ENCODE peak calls at places on chromosomes 16 and 17, in ten cellular contexts. Z is CD8-positive, alpha-beta T cell; F is dorsolateral prefrontal cortex; N is lung; Y is A673; O is body of pancreas; W is heart right ventricle; B is transverse colon; Q is IMR-90; R is PC-3. E is an unnamed sample.

GRCh38 chr17:1412185-1413110 is 12.4 kb upstream of the YWHAE start:
- DNase-seq in Z (no peak), F (no peak), N (peak; percentile 45), Y (no peak), O (peak; percentile 37), W (no peak), B (no peak), Q (no peak), R (no peak), E (no peak)

GRCh38 chr16:56460101-56460500 is 8.7 kb downstream of the OGFOD1 start:
- DNase-seq in Z (no peak), F (no peak), N (no peak), Y (no peak), O (no peak), W (no peak), B (no peak), Q (no peak), R (no peak), E (no peak)

GRCh38 chr17:81601525-81602120 is 35.3 kb downstream of the NPLOC4 start:
- DNase-seq in Z (peak; percentile 51), F (no peak), N (no peak), Y (peak; percentile 87), O (peak; percentile 66), W (peak; percentile 38), B (peak; percentile 31), Q (peak; percentile 78), R (peak; percentile 84), E (no peak)

GRCh38 chr16:83935005-83935857 is 17.8 kb upstream of the OSGIN1 start:
- DNase-seq in Z (no peak), F (no peak), N (no peak), Y (no peak), O (no peak), W (no peak), B (no peak), Q (no peak), R (no peak), E (peak; percentile 37)

GRCh38 chr17:74737299-74738050 is 419 bp downstream of the RAB37 start:
- DNase-seq in Z (peak; percentile 75), F (no peak), N (no peak), Y (peak; percentile 61), O (peak; percentile 20), W (no peak), B (peak; percentile 42), Q (no peak), R (peak; percentile 28), E (peak; percentile 73)

GRCh38 chr17:40474419-40475002 is 26.9 kb downstream of the TNS4 start:
- DNase-seq in Z (no peak), F (no peak), N (no peak), Y (no peak), O (no peak), W (no peak), B (no peak), Q (no peak), R (peak; percentile 26), E (peak; percentile 57)

GRCh38 chr16:25210758-25211157 is 6.0 kb upstream of the AQP8 start:
- DNase-seq in Z (no peak), F (no peak), N (no peak), Y (peak; percentile 29), O (no peak), W (no peak), B (no peak), Q (peak; percentile 83), R (peak; percentile 50), E (no peak)

GRCh38 chr17:35368086-35368824 is 5.2 kb downstream of the SLFN11 start:
- DNase-seq in Z (peak; percentile 50), F (no peak), N (no peak), Y (no peak), O (peak; percentile 46), W (peak; percentile 26), B (peak; percentile 46), Q (peak; percentile 22), R (no peak), E (no peak)

GRCh38 chr16:3857189-3858013 is 23.1 kb downstream of the CREBBP start:
- DNase-seq in Z (no peak), F (no peak), N (peak; percentile 67), Y (peak; percentile 65), O (peak; percentile 67), W (no peak), B (peak; percentile 30), Q (peak; percentile 67), R (no peak), E (peak; percentile 59)

GRCh38 chr16:86330906-86331305 is 179.4 kb upstream of the FOXF1 start:
- DNase-seq in Z (no peak), F (no peak), N (no peak), Y (no peak), O (no peak), W (no peak), B (no peak), Q (no peak), R (no peak), E (no peak)

GRCh38 chr17:7128174-7128573 is 13.6 kb upstream of the ASGR2 start:
- DNase-seq in Z (no peak), F (no peak), N (no peak), Y (no peak), O (no peak), W (no peak), B (no peak), Q (no peak), R (no peak), E (no peak)

GRCh38 chr17:80792373-80792781 is 199.3 kb upstream of the CHMP6 start:
- DNase-seq in Z (no peak), F (no peak), N (no peak), Y (no peak), O (no peak), W (no peak), B (no peak), Q (peak; percentile 56), R (no peak), E (no peak)

GRCh38 chr17:70204431-70204830 is 35.1 kb downstream of the KCNJ2 start:
- DNase-seq in Z (no peak), F (no peak), N (no peak), Y (no peak), O (no peak), W (no peak), B (no peak), Q (no peak), R (no peak), E (no peak)

GRCh38 chr16:50360033-50360778 is 8.6 kb downstream of the BRD7 start:
- DNase-seq in Z (no peak), F (no peak), N (no peak), Y (no peak), O (peak; percentile 42), W (no peak), B (no peak), Q (peak; percentile 40), R (peak; percentile 43), E (no peak)

GRCh38 chr16:22217890-22218730 is 12.0 kb downstream of the EEF2K start:
- DNase-seq in Z (no peak), F (no peak), N (no peak), Y (no peak), O (peak; percentile 16), W (peak; percentile 37), B (no peak), Q (no peak), R (no peak), E (no peak)

GRCh38 chr16:60681014-60681413 is 1355.2 kb downstream of the CDH8 start:
- DNase-seq in Z (no peak), F (no peak), N (no peak), Y (no peak), O (no peak), W (no peak), B (no peak), Q (no peak), R (no peak), E (no peak)

GRCh38 chr16:86075488-86075785 is 176.5 kb downstream of the IRF8 start:
- DNase-seq in Z (no peak), F (no peak), N (no peak), Y (no peak), O (no peak), W (no peak), B (no peak), Q (peak; percentile 59), R (no peak), E (peak; percentile 0)

GRCh38 chr16:78122774-78123315 is 23.4 kb downstream of the WWOX start:
- DNase-seq in Z (no peak), F (no peak), N (no peak), Y (peak; percentile 81), O (peak; percentile 24), W (no peak), B (no peak), Q (peak; percentile 53), R (peak; percentile 72), E (peak; percentile 66)
- H3K4me3 ChIP-seq in Z (no peak overlapping the region), F (peak overlapping the region; percentile 12), N (no peak overlapping the region), Y (no peak overlapping the region), O (no peak overlapping the region), W (no peak overlapping the region), B (no peak overlapping the region), Q (no peak overlapping the region), R (no peak overlapping the region), E (no peak overlapping the region)

GRCh38 chr17:76957600-76958464 is 89.6 kb downstream of the MGAT5B start:
- DNase-seq in Z (no peak), F (no peak), N (no peak), Y (no peak), O (no peak), W (no peak), B (no peak), Q (peak; percentile 21), R (no peak), E (no peak)
- H3K27me3 ChIP-seq in Z (no peaks in the 10 kb centered on the region), F (no peaks in the 10 kb centered on the region), N (no peaks in the 10 kb centered on the region), Y (no peaks in the 10 kb centered on the region), O (no peaks in the 10 kb centered on the region), W (peaks cover 18% of the 10 kb centered on the region), B (peaks cover 8% of the 10 kb centered on the region), Q (peaks cover 27% of the 10 kb centered on the region), R (no peaks in the 10 kb centered on the region), E (no peaks in the 10 kb centered on the region)

DNA sequence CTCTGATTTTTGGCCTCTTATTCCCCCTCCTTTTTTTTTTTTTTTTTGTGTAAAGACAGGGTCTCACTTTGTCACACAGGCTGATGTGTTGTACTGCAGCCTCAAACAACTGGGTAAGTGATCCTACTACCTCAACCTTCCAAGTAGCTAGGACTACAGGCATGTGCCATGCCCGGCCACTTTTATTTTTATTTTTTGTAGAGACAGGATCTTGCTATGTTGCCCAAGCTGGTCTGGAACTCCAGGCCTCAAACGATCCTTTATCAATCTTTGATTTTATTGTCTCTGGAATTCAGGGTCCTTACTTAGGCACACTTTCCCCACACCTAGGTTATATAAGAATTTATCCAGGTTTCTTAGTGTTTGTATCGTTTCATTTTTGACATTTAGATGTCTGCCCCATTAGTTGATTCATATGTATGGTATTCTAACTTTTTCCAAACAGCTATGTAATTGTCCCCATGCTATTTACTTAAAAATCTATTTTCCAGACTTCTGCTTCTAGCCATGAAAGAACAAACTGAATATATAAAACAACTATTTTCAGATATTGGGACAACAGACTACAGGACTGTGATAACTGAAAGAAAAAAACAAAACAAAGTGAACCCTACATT is 13.9 kb downstream of the CMC2 start:
- DNase-seq in Z (no peak), F (no peak), N (no peak), Y (no peak), O (no peak), W (no peak), B (no peak), Q (no peak), R (no peak), E (no peak)
- H3K4me3 ChIP-seq in Z (no peak overlapping the region), F (no peak overlapping the region), N (no peak overlapping the region), Y (no peak overlapping the region), O (no peak overlapping the region), W (no peak overlapping the region), B (no peak overlapping the region), Q (peak overlapping the region; percentile 35), R (no peak overlapping the region), E (no peak overlapping the region)

DNA sequence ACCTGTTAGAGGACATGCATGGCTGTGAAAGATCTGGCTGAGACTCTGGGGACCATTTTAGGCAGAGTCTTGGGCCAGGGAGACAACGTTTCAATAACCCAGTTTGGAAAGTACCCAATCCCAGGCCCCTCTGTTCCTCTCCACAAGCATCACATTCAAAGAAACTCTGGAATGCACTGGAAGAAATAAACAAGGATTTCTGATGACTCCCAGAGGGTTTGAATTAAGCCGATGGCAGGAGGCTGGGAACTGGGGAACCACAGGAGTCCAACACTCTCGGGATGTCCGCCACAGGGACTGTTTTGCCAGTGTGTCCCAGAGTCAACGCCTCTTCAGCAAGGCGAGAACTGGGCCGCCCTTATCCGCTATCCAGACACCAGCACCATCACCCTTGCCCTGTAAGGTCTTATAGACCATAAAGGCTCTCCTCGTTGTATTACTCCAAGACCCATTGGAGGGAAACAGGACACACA is 3.3 kb downstream of the PMP22 start:
- DNase-seq in Z (no peak), F (no peak), N (no peak), Y (peak; percentile 3), O (no peak), W (peak; percentile 30), B (peak; percentile 20), Q (no peak), R (peak; percentile 47), E (peak; percentile 67)
- H3K27me3 ChIP-seq in Z (peaks cover 9% of the 10 kb centered on the region), F (no peaks in the 10 kb centered on the region), N (no peaks in the 10 kb centered on the region), Y (peaks cover 67% of the 10 kb centered on the region), O (peaks cover 12% of the 10 kb centered on the region), W (no peaks in the 10 kb centered on the region), B (peaks cover 8% of the 10 kb centered on the region), Q (peaks cover 22% of the 10 kb centered on the region), R (no peaks in the 10 kb centered on the region), E (no peaks in the 10 kb centered on the region)

E was measured in right cardiac atrium.